ENCODE peak calls at places on chromosome 1, in six cellular contexts. F is activated naive CD4-positive, alpha-beta T cell; O is GM04504; Q is lower lobe of right lung; T is stimulated activated CD8-positive, alpha-beta memory T cell treated with anti-CD3 and anti-CD28 coated beads, Interleukin-4, amount 100 ng/mL, for 1 hour; B is T1000. X is an unnamed sample.

GRCh38 chr1:19861034-19861433 is 21.2 kb upstream of the OTUD3 start:
- DNase-seq in B (peak), Q (no peak), O (peak), F (no peak), T (no peak), X (no peak)

GRCh38 chr1:157992813-157993178 is 649 bp upstream of the KIRREL1 start:
- DNase-seq in O (no peak), F (no peak), Q (no peak), T (no peak), B (no peak), X (no peak)

GRCh38 chr1:239511865-239512264 is 125.5 kb downstream of the CHRM3 start:
- DNase-seq in O (no peak), Q (no peak), T (no peak), B (no peak), F (no peak), X (no peak)

GRCh38 chr1:175887981-175888428 is 144.6 kb upstream of the TNR start:
- DNase-seq in O (peak), F (no peak), T (no peak), B (no peak), Q (peak), X (peak)

GRCh38 chr1:203796223-203796747 is 862 bp downstream of the ZBED6 start:
- DNase-seq in F (no peak), Q (no peak), B (no peak), T (no peak), O (peak), X (no peak)

GRCh38 chr1:69911301-69911801 is 294.0 kb downstream of the LRRC40 start:
- DNase-seq in F (no peak), B (peak), Q (no peak), O (peak), T (no peak), X (peak)

GRCh38 chr1:2968471-2968881 is 52.8 kb upstream of the ACTRT2 start:
- DNase-seq in O (no peak), F (no peak), B (no peak), T (no peak), Q (no peak), X (no peak)

GRCh38 chr1:15684042-15684461 is at the start of gene PLEKHM2:
- DNase-seq in O (no peak), T (no peak), Q (peak), F (peak), B (no peak), X (no peak)

GRCh38 chr1:153598309-153599172 is 14.4 kb downstream of the S100A16 start:
- DNase-seq in T (no peak), B (no peak), O (peak), Q (no peak), F (no peak), X (peak)

GRCh38 chr1:67052741-67053534 is 1.0 kb downstream of the SLC35D1 start:
- DNase-seq in T (no peak), O (peak), Q (peak), B (peak), F (no peak), X (no peak)

GRCh38 chr1:82152356-82153281 is 351.9 kb downstream of the ADGRL2 start:
- DNase-seq in F (no peak), T (no peak), O (no peak), Q (no peak), B (no peak), X (no peak)

GRCh38 chr1:31374511-31375196 is 1.8 kb upstream of the FABP3 start:
- DNase-seq in O (peak), Q (no peak), B (no peak), T (no peak), F (no peak), X (peak)

GRCh38 chr1:19368964-19369363 is 56.8 kb downstream of the SLC66A1 start:
- DNase-seq in Q (no peak), O (no peak), B (no peak), F (no peak), T (no peak), X (no peak)

GRCh38 chr1:202811296-202812175 is 782 bp downstream of the PCAT6 start:
- DNase-seq in Q (no peak), B (peak), T (no peak), F (peak), O (no peak), X (no peak)

GRCh38 chr1:15424146-15424667 is 14.0 kb upstream of the CTRC start:
- DNase-seq in B (no peak), Q (peak), F (no peak), O (no peak), T (no peak), X (no peak)

GRCh38 chr1:159916240-159917051 is 8.9 kb downstream of the TAGLN2 start:
- DNase-seq in T (no peak), F (no peak), B (peak), Q (no peak), O (peak), X (no peak)

GRCh38 chr1:15028117-15028516 is 125.4 kb upstream of the TMEM51 start:
- DNase-seq in B (peak), F (no peak), T (no peak), Q (no peak), O (peak), X (peak)

GRCh38 chr1:57991289-57991688 is 555.2 kb downstream of the OMA1 start:
- DNase-seq in O (no peak), T (no peak), F (no peak), Q (no peak), B (no peak), X (no peak)

GRCh38 chr1:53641481-53642214 is 97.3 kb downstream of the GLIS1 start:
- DNase-seq in F (no peak), O (no peak), Q (peak), B (no peak), T (no peak), X (no peak)

GRCh38 chr1:156660752-156661112 is 16.5 kb downstream of the NES start:
- DNase-seq in F (no peak), T (no peak), Q (no peak), B (no peak), O (no peak), X (no peak)

GRCh38 chr1:56797079-56797685 is 22.0 kb downstream of the FYB2 start:
- DNase-seq in T (no peak), Q (no peak), O (no peak), B (no peak), F (no peak), X (no peak)

GRCh38 chr1:155307247-155307740 is 1.4 kb upstream of the FDPS start:
- DNase-seq in B (no peak), O (no peak), T (no peak), F (no peak), Q (no peak), X (no peak)

GRCh38 chr1:246176126-246177024 is 330.7 kb downstream of the SMYD3 start:
- DNase-seq in B (no peak), O (no peak), T (no peak), F (no peak), Q (peak), X (no peak)

GRCh38 chr1:204407314-204407971 is 4.2 kb downstream of the PPP1R15B start:
- DNase-seq in F (no peak), T (no peak), Q (no peak), O (no peak), B (no peak), X (no peak)

GRCh38 chr1:215523128-215523861 is 43.8 kb upstream of the KCTD3 start:
- DNase-seq in B (no peak), F (no peak), T (no peak), Q (no peak), O (no peak), X (no peak)

GRCh38 chr1:224767031-224767430 is 150.9 kb downstream of the CNIH3 start:
- DNase-seq in F (no peak), Q (no peak), B (no peak), T (no peak), O (no peak), X (no peak)

GRCh38 chr1:160374701-160375443 is 8.0 kb downstream of the NHLH1 start:
- DNase-seq in F (no peak), T (no peak), B (no peak), O (no peak), Q (no peak), X (no peak)

GRCh38 chr1:113811353-113811887 is 856 bp downstream of the RSBN1 start:
- DNase-seq in O (no peak), Q (peak), B (no peak), F (peak), T (no peak), X (no peak)

X was measured in stromal cell of bone marrow.